ENCODE peak calls at places on chromosomes 2 and 18, in seven cellular contexts. V, Y, Q, K, F, P and X are unnamed samples.

GRCh38 chr2:32559136-32559535 is 68.7 kb upstream of the TTC27 start:
- DNase-seq in V (no peak), Y (peak; percentile 33), Q (peak; percentile 82), K (no peak), F (no peak), P (no peak), X (peak; percentile 69)

GRCh38 chr2:44448860-44449527 is 87.2 kb downstream of the CAMKMT start:
- DNase-seq in V (no peak), Y (no peak), Q (no peak), K (no peak), F (no peak), P (no peak), X (no peak)

GRCh38 chr2:105903051-105903674 is 158.5 kb downstream of the NCK2 start:
- DNase-seq in V (no peak), Y (no peak), Q (no peak), K (no peak), F (no peak), P (no peak), X (no peak)

GRCh38 chr2:154449951-154450658 is 248.4 kb upstream of the KCNJ3 start:
- DNase-seq in V (no peak), Y (no peak), Q (no peak), K (no peak), F (no peak), P (no peak), X (no peak)

GRCh38 chr2:31388736-31389135 is 25.8 kb downstream of the XDH start:
- DNase-seq in V (no peak), Y (no peak), Q (no peak), K (no peak), F (no peak), P (no peak), X (no peak)

GRCh38 chr2:232372231-232373208 is 6.0 kb upstream of the ALPP start:
- DNase-seq in V (no peak), Y (peak; percentile 52), Q (peak; percentile 62), K (no peak), F (no peak), P (no peak), X (peak; percentile 72)

GRCh38 chr2:10398496-10398895 is 49.6 kb downstream of the ODC1 start:
- DNase-seq in V (no peak), Y (no peak), Q (no peak), K (no peak), F (no peak), P (no peak), X (no peak)

GRCh38 chr18:11366410-11366809 is 217.0 kb upstream of the PIEZO2 start:
- DNase-seq in V (no peak), Y (peak; percentile 57), Q (peak; percentile 86), K (no peak), F (no peak), P (no peak), X (no peak)

GRCh38 chr2:209473930-209474419 is 50.1 kb downstream of the MAP2 start:
- DNase-seq in V (no peak), Y (peak; percentile 88), Q (peak; percentile 85), K (no peak), F (no peak), P (peak; percentile 54), X (no peak)

GRCh38 chr2:118832791-118833715 is 14.4 kb downstream of the EN1 start:
- DNase-seq in V (no peak), Y (no peak), Q (no peak), K (no peak), F (no peak), P (peak; percentile 16), X (no peak)

GRCh38 chr2:1493361-1494126 is 80.3 kb downstream of the TPO start:
- DNase-seq in V (no peak), Y (no peak), Q (no peak), K (no peak), F (no peak), P (no peak), X (no peak)
- H2AK5ac ChIP-seq in V (peak overlapping the region; percentile 7), Y (no peak overlapping the region), Q (no peak overlapping the region), K (no peak overlapping the region), F (no peak overlapping the region), P (no peak overlapping the region), X (no peak overlapping the region)

DNA sequence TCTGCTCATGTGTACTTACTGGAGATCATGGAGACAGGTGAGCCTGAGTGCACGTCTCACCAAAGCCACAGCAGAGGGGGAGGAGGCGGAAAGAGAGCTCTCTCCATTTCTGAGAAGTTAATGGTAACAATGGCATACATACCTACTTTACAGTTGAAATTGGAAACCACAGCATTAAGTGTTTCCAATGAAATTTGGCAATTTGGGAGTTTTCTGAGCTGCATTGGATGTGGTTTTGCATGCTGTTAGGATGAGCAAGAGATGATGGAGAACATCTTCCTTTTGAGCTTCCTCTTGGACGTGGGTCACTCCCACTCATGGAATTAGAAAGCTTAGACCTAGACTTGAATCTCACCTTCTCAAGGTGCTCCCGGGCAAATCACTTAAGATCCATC is 25.5 kb upstream of the IL37 start:
- DNase-seq in V (no peak), Y (peak; percentile 38), Q (peak; percentile 42), K (no peak), F (no peak), P (no peak), X (peak; percentile 33)
- H2BK5ac ChIP-seq in V (no peak overlapping the region), Y (no peak overlapping the region), Q (no peak overlapping the region), K (no peak overlapping the region), F (no peak overlapping the region), P (no peak overlapping the region), X (no peak overlapping the region)

GRCh38 chr2:197673142-197673541 is 2.2 kb downstream of the RFTN2 start:
- DNase-seq in V (no peak), Y (no peak), Q (no peak), K (no peak), F (no peak), P (no peak), X (no peak)
- H2AK5ac ChIP-seq in V (no peak overlapping the region), Y (no peak overlapping the region), Q (peak overlapping the region; percentile 68), K (no peak overlapping the region), F (no peak overlapping the region), P (no peak overlapping the region), X (no peak overlapping the region)

DNA sequence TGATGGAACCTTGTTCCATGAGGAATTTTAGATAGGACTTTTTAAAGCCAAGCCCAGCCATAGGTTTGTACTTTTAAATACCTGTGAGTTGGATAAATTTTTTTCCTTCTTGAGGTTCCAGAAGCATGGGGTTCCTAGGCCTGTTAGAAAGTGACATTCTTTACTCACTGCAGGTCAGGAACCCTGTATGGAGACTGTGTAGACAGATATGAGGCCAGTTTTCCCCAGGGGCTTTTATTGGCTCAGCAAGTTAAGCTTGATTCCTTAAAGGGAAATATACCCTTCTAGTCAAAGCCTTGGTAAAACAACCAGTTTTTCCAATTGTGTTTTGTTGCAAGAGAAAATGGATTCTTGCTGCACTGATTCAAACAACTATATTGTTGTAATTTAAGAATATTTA is 38.4 kb upstream of the GMCL1 start:
- DNase-seq in V (no peak), Y (no peak), Q (peak; percentile 36), K (no peak), F (no peak), P (no peak), X (no peak)
- H2BK5ac ChIP-seq in V (no peak overlapping the region), Y (no peak overlapping the region), Q (no peak overlapping the region), K (no peak overlapping the region), F (no peak overlapping the region), P (no peak overlapping the region), X (no peak overlapping the region)

GRCh38 chr2:85368921-85369320 is 14.4 kb downstream of the ELMOD3 start:
- DNase-seq in V (no peak), Y (no peak), Q (no peak), K (no peak), F (no peak), P (no peak), X (no peak)
- H2AK5ac ChIP-seq in V (no peak overlapping the region), Y (no peak overlapping the region), Q (no peak overlapping the region), K (no peak overlapping the region), F (no peak overlapping the region), P (no peak overlapping the region), X (no peak overlapping the region)

GRCh38 chr18:41466436-41467160 is 488.4 kb upstream of the PIK3C3 start:
- DNase-seq in V (no peak), Y (no peak), Q (no peak), K (no peak), F (no peak), P (no peak), X (no peak)
- H2BK5ac ChIP-seq in V (no peak overlapping the region), Y (no peak overlapping the region), Q (no peak overlapping the region), K (no peak overlapping the region), F (peak overlapping the region; percentile 46), P (no peak overlapping the region), X (no peak overlapping the region)

GRCh38 chr2:38464971-38465788 is 88.1 kb upstream of the ATL2 start:
- DNase-seq in V (no peak), Y (no peak), Q (no peak), K (peak; percentile 38), F (no peak), P (no peak), X (no peak)

GRCh38 chr2:38461470-38461869 is 84.4 kb upstream of the ATL2 start:
- DNase-seq in V (no peak), Y (no peak), Q (no peak), K (no peak), F (no peak), P (no peak), X (no peak)

GRCh38 chr2:38462121-38462634 is 85.1 kb upstream of the ATL2 start:
- DNase-seq in V (no peak), Y (peak; percentile 94), Q (peak; percentile 90), K (no peak), F (no peak), P (no peak), X (peak; percentile 34)

GRCh38 chr2:38463752-38464151 is 86.7 kb upstream of the ATL2 start:
- DNase-seq in V (no peak), Y (no peak), Q (no peak), K (no peak), F (no peak), P (no peak), X (no peak)

DNA sequence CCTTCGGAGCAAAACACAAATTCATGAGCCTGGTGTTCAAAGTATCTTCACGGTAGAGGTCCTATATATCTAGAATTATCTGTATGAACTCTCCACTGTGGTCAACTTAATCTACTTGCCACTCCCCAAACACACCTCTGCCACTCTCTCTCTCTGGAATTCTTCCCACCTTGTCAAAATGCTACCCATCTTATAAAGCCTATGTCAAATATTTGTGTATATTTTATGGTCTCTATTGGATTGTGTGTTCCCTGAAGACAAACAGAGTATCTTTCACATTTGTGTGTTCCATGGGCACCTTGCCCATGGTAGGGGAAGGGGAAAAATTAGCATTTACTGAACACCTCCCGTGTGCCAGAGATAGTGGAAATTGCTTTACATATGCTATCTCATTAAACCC is 83.2 kb upstream of the ATL2 start:
- DNase-seq in V (no peak), Y (no peak), Q (no peak), K (no peak), F (no peak), P (no peak), X (no peak)
- H2AK5ac ChIP-seq in V (no peak overlapping the region), Y (no peak overlapping the region), Q (no peak overlapping the region), K (no peak overlapping the region), F (no peak overlapping the region), P (no peak overlapping the region), X (no peak overlapping the region)

DNA sequence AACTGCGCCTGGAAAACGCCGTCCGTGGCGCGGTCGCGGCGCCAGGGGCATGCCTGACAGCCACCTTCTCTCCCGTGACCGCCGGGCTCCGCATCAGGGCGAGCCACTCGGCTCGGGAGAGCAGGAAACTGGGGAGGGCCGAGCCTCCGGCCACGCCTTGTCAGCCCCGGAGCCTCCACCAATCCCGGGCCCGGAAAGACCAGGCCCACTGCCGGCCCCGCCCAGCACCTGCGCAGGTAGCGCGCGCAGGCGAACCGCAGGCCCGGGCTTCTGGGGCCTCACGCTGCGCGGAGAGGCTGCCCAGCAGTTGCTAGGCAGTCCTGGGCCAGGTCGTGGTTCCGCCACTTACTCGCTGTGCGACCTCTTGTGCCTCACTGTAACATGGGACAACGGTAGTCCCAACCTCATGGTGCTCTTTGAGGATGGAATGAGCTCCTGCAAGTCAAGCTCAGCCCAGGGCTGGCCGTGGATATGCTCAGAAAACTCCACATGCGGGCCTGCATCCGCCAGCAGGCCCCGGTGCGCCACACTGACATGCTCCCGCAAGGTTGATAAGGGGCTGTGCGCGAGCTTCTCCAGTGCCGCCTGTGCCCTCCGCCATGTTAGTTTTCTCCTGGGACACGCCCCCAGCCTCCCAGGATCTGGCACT is 97.1 kb downstream of the INHBB start:
- DNase-seq in V (peak; percentile 23), Y (no peak), Q (no peak), K (peak; percentile 97), F (peak; percentile 70), P (peak; percentile 94), X (peak; percentile 92)
- H2BK5ac ChIP-seq in V (no peak overlapping the region), Y (no peak overlapping the region), Q (no peak overlapping the region), K (no peak overlapping the region), F (peak overlapping the region; percentile 92), P (no peak overlapping the region), X (no peak overlapping the region)